ENCODE peak calls at places on chromosome 17, in ten cellular contexts. P is breast epithelium; K is CD4-positive, alpha-beta T cell; B is colonic mucosa; Q is spleen; S is nephron progenitor cell; J is heart left ventricle; O is neural progenitor cell; C is HFFc6; F is mucosa of descending colon. H is an unnamed sample.

GRCh38 chr17:59668816-59669215 is 38.4 kb downstream of the PTRH2 start:
- DNase-seq in P (no peak), J (no peak), Q (no peak), O (no peak), S (no peak), B (no peak), C (peak), F (no peak), K (no peak), H (no peak)

GRCh38 chr17:68378202-68379149 is 78.8 kb downstream of the WIPI1 start:
- DNase-seq in B (peak), C (peak), P (peak), F (peak), J (peak), K (no peak), O (peak), S (peak), Q (peak), H (peak)

GRCh38 chr17:1024076-1024475 is 27.1 kb downstream of the TIMM22 start:
- DNase-seq in F (no peak), O (no peak), K (no peak), B (no peak), S (no peak), J (no peak), Q (no peak), P (no peak), C (no peak), H (no peak)

GRCh38 chr17:12627177-12627629 is 38.5 kb upstream of the MYOCD start:
- DNase-seq in B (no peak), J (no peak), F (no peak), O (no peak), P (no peak), C (peak), S (no peak), Q (no peak), K (no peak), H (peak)

GRCh38 chr17:5254903-5255521 is 20.4 kb upstream of the SCIMP start:
- DNase-seq in Q (peak), C (no peak), J (no peak), O (no peak), F (no peak), K (no peak), P (no peak), S (no peak), B (no peak), H (no peak)

GRCh38 chr17:13634001-13634400 is 32.3 kb upstream of the HS3ST3A1 start:
- DNase-seq in P (no peak), J (no peak), C (no peak), F (no peak), S (no peak), B (no peak), K (no peak), Q (no peak), O (no peak), H (no peak)

GRCh38 chr17:6862822-6863221 is 31.3 kb upstream of the TEKT1 start:
- DNase-seq in B (no peak), Q (no peak), K (no peak), S (no peak), P (no peak), F (no peak), C (no peak), J (no peak), O (no peak), H (no peak)

GRCh38 chr17:1206016-1206787 is 26.4 kb upstream of the ABR start:
- DNase-seq in J (no peak), K (no peak), C (no peak), F (no peak), Q (no peak), O (no peak), S (no peak), P (no peak), B (no peak), H (no peak)

GRCh38 chr17:82449883-82450356 is 632 bp downstream of the CYBC1 start:
- DNase-seq in B (peak), K (no peak), P (no peak), F (no peak), O (no peak), C (no peak), S (no peak), J (no peak), Q (no peak), H (no peak)

GRCh38 chr17:81153340-81153803 is 11.9 kb upstream of the PVALEF start:
- DNase-seq in O (no peak), K (no peak), Q (no peak), S (no peak), F (no peak), J (no peak), P (no peak), C (no peak), B (no peak), H (no peak)

GRCh38 chr17:3002538-3003301 is 60.7 kb downstream of the OR1D5 start:
- DNase-seq in S (no peak), F (peak), J (no peak), B (peak), K (no peak), P (no peak), Q (peak), O (no peak), C (no peak), H (no peak)

GRCh38 chr17:49616086-49616485 is 40.4 kb downstream of the NXPH3 start:
- DNase-seq in S (no peak), Q (no peak), J (no peak), K (no peak), F (no peak), O (peak), C (no peak), P (no peak), B (no peak), H (no peak)

GRCh38 chr17:79800325-79801155 is 3.7 kb upstream of the CBX8 start:
- DNase-seq in J (no peak), S (peak), B (peak), O (peak), C (peak), Q (no peak), K (no peak), F (peak), P (no peak), H (no peak)

GRCh38 chr17:5931611-5932010 is 138.6 kb upstream of the WSCD1 start:
- DNase-seq in K (no peak), O (no peak), Q (no peak), C (no peak), S (peak), P (no peak), B (peak), J (no peak), F (peak), H (no peak)

GRCh38 chr17:2683912-2684311 is 27.7 kb downstream of the CLUH start:
- DNase-seq in P (peak), B (peak), K (no peak), C (no peak), J (no peak), Q (no peak), O (no peak), S (no peak), F (no peak), H (no peak)

GRCh38 chr17:1486802-1487695 is 5.4 kb downstream of the MYO1C start:
- DNase-seq in S (peak), B (peak), Q (peak), C (peak), K (peak), P (peak), F (peak), O (peak), J (peak), H (peak)

GRCh38 chr17:17088511-17089205 is 46.4 kb downstream of the MPRIP start:
- DNase-seq in F (peak), J (no peak), B (no peak), C (no peak), P (peak), Q (peak), O (no peak), K (no peak), S (no peak), H (no peak)

GRCh38 chr17:74592087-74592990 is at the start of gene CD300LD:
- DNase-seq in J (no peak), C (no peak), Q (no peak), S (no peak), F (no peak), P (no peak), K (no peak), O (no peak), B (no peak), H (no peak)

GRCh38 chr17:27216836-27217235 is 77.1 kb upstream of the WSB1 start:
- DNase-seq in F (no peak), Q (no peak), K (no peak), C (no peak), J (no peak), O (no peak), P (no peak), S (no peak), B (no peak), H (no peak)

GRCh38 chr17:77433385-77434135 is 292.8 kb downstream of the SEC14L1 start:
- DNase-seq in F (no peak), S (peak), K (no peak), C (peak), J (peak), O (no peak), P (no peak), Q (no peak), B (no peak), H (no peak)

GRCh38 chr17:57607553-57608120 is 137.5 kb downstream of the CCDC182 start:
- DNase-seq in J (no peak), C (no peak), S (no peak), O (no peak), K (no peak), B (no peak), Q (no peak), P (peak), F (no peak), H (no peak)

GRCh38 chr17:57609878-57610270 is 135.2 kb downstream of the CCDC182 start:
- DNase-seq in K (no peak), O (no peak), P (no peak), Q (no peak), F (no peak), S (no peak), J (no peak), B (no peak), C (no peak), H (no peak)

GRCh38 chr17:57609125-57609877 is 135.8 kb downstream of the CCDC182 start:
- DNase-seq in J (no peak), K (no peak), S (no peak), Q (no peak), O (no peak), F (no peak), C (no peak), P (peak), B (no peak), H (no peak)

GRCh38 chr17:57606111-57606875 is 138.8 kb downstream of the CCDC182 start:
- DNase-seq in P (peak), B (no peak), C (no peak), F (no peak), J (no peak), K (no peak), Q (no peak), O (no peak), S (no peak), H (no peak)

DNA sequence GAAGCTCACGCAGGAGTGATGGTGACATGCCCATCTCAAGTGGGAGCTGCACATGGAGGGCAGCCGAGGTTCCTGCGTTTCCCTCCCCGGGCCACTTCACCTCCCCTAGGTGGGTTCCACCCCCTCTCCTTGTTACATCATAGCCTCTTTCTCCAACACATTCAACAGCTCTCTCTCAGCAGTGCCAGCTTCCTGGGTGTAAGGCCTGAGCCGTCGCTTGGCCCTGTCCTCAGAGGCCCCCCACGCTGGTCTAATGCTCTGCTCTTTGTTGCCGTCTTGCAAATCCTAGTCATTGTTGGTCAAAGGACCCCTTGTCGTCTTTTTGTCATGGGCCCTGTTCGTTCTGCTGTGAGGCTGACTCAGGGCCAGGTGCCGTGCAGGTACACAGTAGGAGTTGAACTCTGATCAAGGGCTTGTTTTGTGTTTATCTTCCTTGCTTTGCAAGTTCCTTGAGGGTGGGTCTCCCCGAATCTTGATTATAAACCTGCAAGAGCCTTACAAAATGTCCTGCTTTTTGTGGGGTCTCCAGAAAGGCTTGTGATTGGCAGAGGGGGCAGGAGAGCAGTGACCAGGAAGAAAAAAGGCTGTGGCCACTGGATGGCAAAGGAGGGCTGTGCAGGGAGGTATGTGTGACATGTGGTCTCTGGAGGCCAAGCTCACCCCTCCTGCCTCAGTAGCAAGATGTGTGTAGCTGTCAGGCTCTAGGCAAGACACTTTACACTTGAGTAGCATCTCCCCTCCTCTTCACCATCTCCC is 136.6 kb downstream of the CCDC182 start:
- DNase-seq in J (no peak), P (peak), F (no peak), K (no peak), Q (no peak), C (no peak), S (no peak), O (peak), B (no peak), H (no peak)
- TF ChIP-seq CTCF in J (no peak), P (no peak), F (no peak), K (no peak), Q (no peak), C (no peak), S (no peak), O (no peak), B (no peak), H (no peak)

DNA sequence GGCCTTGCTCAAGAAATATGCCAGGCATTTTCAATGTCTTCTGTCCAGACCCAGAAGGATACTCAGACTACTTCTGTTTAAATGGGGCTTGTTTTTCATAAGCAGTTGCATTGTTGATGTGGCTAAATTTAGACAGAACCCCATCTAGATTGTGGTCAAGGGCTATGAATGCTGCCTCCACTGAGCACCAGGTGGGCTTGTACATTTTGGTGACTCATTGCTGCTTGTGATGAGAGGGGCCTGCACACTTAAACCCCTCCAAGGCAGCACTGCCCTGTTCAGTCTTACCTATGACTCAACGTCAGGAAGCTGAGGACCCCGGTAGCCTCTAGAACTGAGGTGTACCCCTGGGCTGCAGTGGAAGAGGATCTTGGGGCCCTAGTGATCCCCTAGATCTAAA is 144.0 kb downstream of the PRKCA start:
- DNase-seq in S (no peak), P (no peak), C (no peak), B (no peak), F (no peak), K (no peak), J (no peak), O (no peak), Q (no peak), H (no peak)
- TF ChIP-seq CTCF in S (no peak), P (no peak), C (no peak), B (no peak), F (no peak), K (no peak), J (no peak), O (no peak), Q (no peak), H (no peak)

DNA sequence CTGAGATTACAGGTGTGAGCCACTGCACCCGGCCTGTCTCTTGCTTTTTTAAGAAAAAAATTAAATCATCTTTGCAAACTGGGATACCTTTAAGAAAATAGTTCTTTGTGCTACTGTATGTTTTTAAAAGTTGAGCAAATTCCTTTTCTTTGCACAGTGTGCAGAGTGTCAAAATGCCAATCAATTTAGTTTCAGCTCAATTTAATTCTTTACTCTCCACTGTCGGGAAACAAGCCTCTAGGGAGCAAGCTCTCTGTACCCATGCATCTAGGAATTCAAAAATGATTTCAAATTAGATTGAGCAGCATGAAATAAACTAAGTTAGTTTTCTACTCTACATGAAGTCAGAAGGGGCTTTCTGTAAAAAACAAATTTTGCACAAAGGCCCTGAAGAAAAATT is 141.5 kb upstream of the CORO6 start:
- DNase-seq in C (no peak), O (no peak), P (no peak), Q (no peak), F (no peak), J (no peak), K (no peak), S (no peak), B (no peak), H (no peak)
- TF ChIP-seq CTCF in C (no peak), O (no peak), P (no peak), Q (no peak), F (no peak), J (no peak), K (no peak), S (no peak), B (no peak), H (no peak)

GRCh38 chr17:76383645-76384221 is 676 bp upstream of the SPHK1 start:
- DNase-seq in F (peak), P (no peak), B (peak), J (peak), C (peak), K (peak), Q (peak), O (peak), S (peak), H (peak)
- TF ChIP-seq CTCF in F (no peak), P (peak), B (no peak), J (peak), C (peak), K (no peak), Q (peak), O (peak), S (peak), H (peak)

DNA sequence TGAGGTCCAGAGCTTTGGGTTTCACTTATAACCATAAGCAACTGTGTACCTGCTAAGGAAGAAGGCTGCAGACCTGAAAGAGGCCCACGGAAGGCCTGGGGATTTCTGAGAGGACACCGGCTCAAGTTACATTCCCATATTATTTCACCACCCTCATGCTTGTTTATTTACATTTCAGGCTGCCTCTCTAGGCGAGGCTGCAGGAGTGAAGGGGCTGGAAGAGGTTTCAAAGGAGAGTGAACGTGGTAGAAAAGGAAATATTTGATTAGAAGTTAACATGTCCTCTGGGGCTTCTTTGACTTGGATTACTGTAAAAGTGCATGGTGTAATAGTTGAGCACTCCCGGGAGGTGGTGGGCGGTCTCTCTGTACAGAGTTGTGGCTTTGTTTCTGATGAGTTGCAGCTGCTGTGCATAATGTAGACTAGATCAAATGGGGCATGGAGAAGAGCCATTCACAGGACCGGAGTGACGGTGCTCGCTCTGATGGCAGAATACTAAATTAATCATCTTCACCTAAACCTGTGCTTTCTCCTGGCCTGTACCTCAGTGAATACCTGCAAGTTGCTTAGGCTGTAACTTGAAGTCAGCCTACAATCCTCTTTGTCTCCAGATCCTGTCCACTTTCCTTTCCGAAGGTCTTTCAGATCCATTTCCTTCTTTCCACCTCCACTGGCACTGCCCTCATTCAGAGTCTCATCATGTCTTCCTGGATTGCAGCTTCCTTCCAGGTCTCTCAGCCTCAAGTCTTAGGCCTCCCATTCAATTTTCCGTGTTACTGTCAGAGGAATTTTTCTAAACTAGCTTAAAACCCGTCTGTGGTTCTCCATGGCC is 1.9 kb upstream of the CPD start:
- DNase-seq in K (no peak), P (no peak), F (no peak), J (peak), B (peak), Q (no peak), O (no peak), S (no peak), C (peak), H (peak)
- TF ChIP-seq CTCF in K (no peak), P (no peak), F (no peak), J (no peak), B (no peak), Q (no peak), O (no peak), S (no peak), C (no peak), H (no peak)

GRCh38 chr17:42980766-42981397 is 517 bp downstream of the RUNDC1 start:
- DNase-seq in O (peak), Q (peak), B (peak), F (peak), J (peak), K (peak), C (peak), S (peak), P (peak), H (peak)
- TF ChIP-seq CTCF in O (peak), Q (no peak), B (no peak), F (no peak), J (no peak), K (no peak), C (peak), S (no peak), P (no peak), H (peak)

GRCh38 chr17:78765821-78766220 is 16.3 kb downstream of the CYTH1 start:
- DNase-seq in F (no peak), K (no peak), B (no peak), J (no peak), O (no peak), P (no peak), Q (no peak), C (no peak), S (no peak), H (no peak)
- TF ChIP-seq CTCF in F (no peak), K (no peak), B (no peak), J (no peak), O (no peak), P (no peak), Q (no peak), C (no peak), S (no peak), H (no peak)

DNA sequence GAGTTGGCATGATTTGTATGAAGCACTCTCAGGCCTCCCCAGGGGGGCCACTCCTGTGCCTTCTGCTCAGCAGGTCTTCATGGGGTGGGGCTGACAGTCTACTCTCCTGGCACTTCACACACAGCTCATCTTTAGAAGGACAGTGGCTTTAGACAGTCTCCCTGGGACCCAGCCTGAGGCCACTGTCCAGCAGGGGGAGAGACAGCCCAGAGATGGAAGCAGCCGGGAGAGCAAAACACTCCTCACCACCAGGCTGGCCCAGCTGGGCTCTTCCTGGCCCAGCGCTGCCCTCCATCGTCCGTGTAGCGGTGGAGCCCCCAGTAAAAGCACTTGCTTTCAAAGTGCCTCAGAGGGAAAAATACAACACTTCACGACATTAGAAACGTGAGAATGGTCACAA is 62.0 kb upstream of the CRHR1 start:
- DNase-seq in F (no peak), C (peak), J (no peak), B (no peak), O (peak), Q (peak), P (no peak), S (peak), K (no peak), H (peak)
- TF ChIP-seq CTCF in F (no peak), C (peak), J (peak), B (no peak), O (peak), Q (no peak), P (no peak), S (peak), K (no peak), H (peak)

H was measured in Calu3.